ENCODE peak calls at places on chromosomes 16 and 17, in five cellular contexts. K is GM12892, E is RPMI7951, T is NCI-H82, X is heart left ventricle. L is an unnamed sample.

GRCh38 chr17:37133131-37133530 is 184.4 kb downstream of the AATF start:
- DNase-seq in K (no peak), X (no peak), T (no peak), E (no peak), L (no peak)

GRCh38 chr17:81884520-81884919 is 6.9 kb downstream of the ALYREF start:
- DNase-seq in E (peak), T (no peak), K (no peak), X (no peak), L (no peak)

GRCh38 chr16:89132194-89133005 is 38.7 kb downstream of the ACSF3 start:
- DNase-seq in T (no peak), X (no peak), K (no peak), E (no peak), L (no peak)

GRCh38 chr17:42531455-42532354 is 4.3 kb upstream of the NAGLU start:
- DNase-seq in T (peak), X (peak), K (no peak), E (peak), L (peak)

GRCh38 chr16:1434644-1435592 is 4.0 kb downstream of the PERCC1 start:
- DNase-seq in T (no peak), X (no peak), E (no peak), K (no peak), L (no peak)

GRCh38 chr17:31425646-31426045 is 34.2 kb downstream of the RAB11FIP4 start:
- DNase-seq in X (no peak), E (no peak), K (no peak), T (peak), L (peak)

GRCh38 chr16:24075929-24076716 is 180.0 kb upstream of the CACNG3 start:
- DNase-seq in E (peak), X (no peak), K (peak), T (no peak), L (no peak)

GRCh38 chr16:20849587-20850390 is 43.5 kb downstream of the REXO5 start:
- DNase-seq in T (peak), X (peak), E (peak), K (no peak), L (no peak)

GRCh38 chr17:17164156-17164555 is 42.0 kb downstream of the PLD6 start:
- DNase-seq in E (no peak), X (no peak), K (no peak), T (no peak), L (no peak)

GRCh38 chr16:65837431-65837986 is 529.0 kb upstream of the CDH5 start:
- DNase-seq in E (no peak), T (no peak), X (no peak), K (no peak), L (no peak)

GRCh38 chr17:2058521-2059124 is 3.7 kb downstream of the HIC1 start:
- DNase-seq in X (peak), K (peak), T (no peak), E (no peak), L (peak)

GRCh38 chr17:42288078-42288984 is at the start of gene STAT5A:
- DNase-seq in E (peak), T (peak), X (peak), K (peak), L (peak)

GRCh38 chr17:32494621-32495346 is 8.0 kb downstream of the CDK5R1 start:
- DNase-seq in X (no peak), K (no peak), E (no peak), T (no peak), L (no peak)

GRCh38 chr16:51509336-51509735 is 358.3 kb upstream of the SALL1 start:
- DNase-seq in E (peak), X (no peak), K (no peak), T (peak), L (no peak)

GRCh38 chr16:70681382-70682238 is 4.2 kb downstream of the MTSS2 start:
- DNase-seq in E (no peak), T (no peak), X (peak), K (no peak), L (peak)

GRCh38 chr16:85187002-85187401 is 74.7 kb upstream of the CIBAR2 start:
- DNase-seq in X (peak), T (no peak), E (no peak), K (no peak), L (peak)

GRCh38 chr17:34423978-34424813 is 61.2 kb upstream of the CCL1 start:
- DNase-seq in K (no peak), E (no peak), X (no peak), T (no peak), L (no peak)

GRCh38 chr16:53465606-53466290 is 31.5 kb downstream of the RBL2 start:
- DNase-seq in E (peak), X (no peak), K (no peak), T (peak), L (no peak)

GRCh38 chr17:33671493-33671892 is 378.4 kb upstream of the ASIC2 start:
- DNase-seq in X (no peak), K (no peak), E (no peak), T (no peak), L (no peak)

GRCh38 chr16:57118461-57119084 is 26.2 kb downstream of the CPNE2 start:
- DNase-seq in T (no peak), X (no peak), K (no peak), E (no peak), L (no peak)

GRCh38 chr17:75364078-75364477 is 41.4 kb downstream of the GRB2 start:
- DNase-seq in E (peak), X (no peak), T (no peak), K (no peak), L (no peak)

GRCh38 chr16:57472665-57473060 is 10.2 kb downstream of the POLR2C start:
- DNase-seq in K (no peak), E (no peak), X (no peak), T (peak), L (no peak)

GRCh38 chr17:17171991-17172939 is 33.9 kb downstream of the PLD6 start:
- DNase-seq in E (no peak), T (no peak), K (no peak), X (peak), L (no peak)

GRCh38 chr16:30775381-30776099 is 11.5 kb downstream of the ZNF629 start:
- DNase-seq in K (peak), T (peak), X (peak), E (peak), L (peak)

GRCh38 chr16:18839555-18839954 is 38.2 kb upstream of the ARL6IP1 start:
- DNase-seq in E (no peak), T (no peak), K (no peak), X (no peak), L (no peak)

GRCh38 chr17:16477255-16477654 is 14.7 kb downstream of the LRRC75A start:
- DNase-seq in K (no peak), X (peak), T (no peak), E (peak), L (no peak)

GRCh38 chr17:74730491-74731346 is 6.3 kb upstream of the RAB37 start:
- DNase-seq in K (no peak), E (peak), X (no peak), T (no peak), L (no peak)

GRCh38 chr17:19003966-19004600 is 481 bp downstream of the FAM83G start:
- DNase-seq in K (peak), E (peak), X (no peak), T (peak), L (peak)

GRCh38 chr17:29237476-29238132 is 9.1 kb upstream of the CRYBA1 start:
- DNase-seq in E (peak), T (no peak), X (no peak), K (no peak), L (no peak)

GRCh38 chr17:40022497-40022896 is 7.3 kb downstream of the CSF3 start:
- DNase-seq in K (peak), X (no peak), T (no peak), E (no peak), L (no peak)

GRCh38 chr17:68195667-68196393 is 52.0 kb upstream of the AMZ2 start:
- DNase-seq in E (no peak), T (peak), X (peak), K (no peak), L (no peak)

L was measured in Right ventricle myocardium inferior.